ENCODE peak calls at places on chromosomes 13 and 19, in five cellular contexts. One of them, this sample, is unnamed.
A peak's percentile ranks its signal among the peaks of the same experiment; 100 is the strongest.

GRCh38 chr13:48908381-48909087 is 67.2 kb upstream of the FNDC3A start:
- DNase-seq in left ventricle myocardium inferior: no peak
- DNase-seq in CD4-positive, CD25-positive, alpha-beta regulatory T cell: no peak
- DNase-seq in kidney: no peak
- DNase-seq in K562: no peak
- DNase-seq in this sample: no peak

GRCh38 chr19:5335101-5335500 is 5.5 kb downstream of the PTPRS start:
- DNase-seq in left ventricle myocardium inferior: no peak
- DNase-seq in CD4-positive, CD25-positive, alpha-beta regulatory T cell: no peak
- DNase-seq in kidney: no peak
- DNase-seq in K562: no peak
- DNase-seq in this sample: no peak

GRCh38 chr13:95624020-95624419 is 20.5 kb downstream of the DZIP1 start:
- DNase-seq in left ventricle myocardium inferior: no peak
- DNase-seq in CD4-positive, CD25-positive, alpha-beta regulatory T cell: peak; percentile 32
- DNase-seq in kidney: no peak
- DNase-seq in K562: peak; percentile 32
- DNase-seq in this sample: peak; percentile 7

GRCh38 chr19:56837892-56838679 is 2.4 kb downstream of the PEG3 start:
- DNase-seq in left ventricle myocardium inferior: peak; percentile 66
- DNase-seq in CD4-positive, CD25-positive, alpha-beta regulatory T cell: no peak
- DNase-seq in kidney: peak; percentile 91
- DNase-seq in K562: no peak
- DNase-seq in this sample: no peak

GRCh38 chr19:38270587-38271167 is 6.3 kb downstream of the SPINT2 start:
- DNase-seq in left ventricle myocardium inferior: no peak
- DNase-seq in CD4-positive, CD25-positive, alpha-beta regulatory T cell: no peak
- DNase-seq in kidney: no peak
- DNase-seq in K562: peak; percentile 77
- DNase-seq in this sample: no peak

GRCh38 chr13:73107970-73108369 is 49.2 kb downstream of the KLF5 start:
- DNase-seq in left ventricle myocardium inferior: no peak
- DNase-seq in CD4-positive, CD25-positive, alpha-beta regulatory T cell: no peak
- DNase-seq in kidney: no peak
- DNase-seq in K562: no peak
- DNase-seq in this sample: no peak

GRCh38 chr19:38862321-38863059 is 12.7 kb upstream of the HNRNPL start:
- DNase-seq in left ventricle myocardium inferior: no peak
- DNase-seq in CD4-positive, CD25-positive, alpha-beta regulatory T cell: no peak
- DNase-seq in kidney: no peak
- DNase-seq in K562: no peak
- DNase-seq in this sample: no peak

GRCh38 chr13:38685974-38686571 is 804 bp upstream of the FREM2 start:
- DNase-seq in left ventricle myocardium inferior: no peak
- DNase-seq in CD4-positive, CD25-positive, alpha-beta regulatory T cell: no peak
- DNase-seq in kidney: no peak
- DNase-seq in K562: no peak
- DNase-seq in this sample: no peak

GRCh38 chr13:73168226-73168992 is 109.6 kb downstream of the KLF5 start:
- DNase-seq in left ventricle myocardium inferior: no peak
- DNase-seq in CD4-positive, CD25-positive, alpha-beta regulatory T cell: no peak
- DNase-seq in kidney: no peak
- DNase-seq in K562: no peak
- DNase-seq in this sample: no peak

GRCh38 chr19:55484571-55485438 is at the start of gene NAT14:
- DNase-seq in left ventricle myocardium inferior: peak; percentile 54
- DNase-seq in CD4-positive, CD25-positive, alpha-beta regulatory T cell: peak; percentile 71
- DNase-seq in kidney: peak; percentile 86
- DNase-seq in K562: peak; percentile 89
- DNase-seq in this sample: no peak

GRCh38 chr19:31220540-31220939 is 128.7 kb downstream of the TSHZ3 start:
- DNase-seq in left ventricle myocardium inferior: no peak
- DNase-seq in CD4-positive, CD25-positive, alpha-beta regulatory T cell: peak; percentile 19
- DNase-seq in kidney: no peak
- DNase-seq in K562: peak; percentile 17
- DNase-seq in this sample: no peak

GRCh38 chr19:40223135-40223822 is 3.2 kb downstream of the CCNP start:
- DNase-seq in left ventricle myocardium inferior: no peak
- DNase-seq in CD4-positive, CD25-positive, alpha-beta regulatory T cell: peak; percentile 42
- DNase-seq in kidney: no peak
- DNase-seq in K562: no peak
- DNase-seq in this sample: no peak

GRCh38 chr19:51001495-51001894 is at the start of gene KLK8:
- DNase-seq in left ventricle myocardium inferior: no peak
- DNase-seq in CD4-positive, CD25-positive, alpha-beta regulatory T cell: no peak
- DNase-seq in kidney: no peak
- DNase-seq in K562: no peak
- DNase-seq in this sample: no peak

GRCh38 chr19:5090780-5091575 is 122.1 kb downstream of the KDM4B start:
- DNase-seq in left ventricle myocardium inferior: peak; percentile 65
- DNase-seq in CD4-positive, CD25-positive, alpha-beta regulatory T cell: no peak
- DNase-seq in kidney: no peak
- DNase-seq in K562: peak; percentile 88
- DNase-seq in this sample: no peak

GRCh38 chr13:28684257-28684656 is 25.3 kb downstream of the POMP start:
- DNase-seq in left ventricle myocardium inferior: no peak
- DNase-seq in CD4-positive, CD25-positive, alpha-beta regulatory T cell: no peak
- DNase-seq in kidney: no peak
- DNase-seq in K562: peak; percentile 11
- DNase-seq in this sample: no peak

GRCh38 chr13:37716395-37716794 is 117.8 kb upstream of the POSTN start:
- DNase-seq in left ventricle myocardium inferior: no peak
- DNase-seq in CD4-positive, CD25-positive, alpha-beta regulatory T cell: no peak
- DNase-seq in kidney: no peak
- DNase-seq in K562: no peak
- DNase-seq in this sample: no peak

GRCh38 chr19:40219721-40220276 is 1.6 kb upstream of the TTC9B start:
- DNase-seq in left ventricle myocardium inferior: no peak
- DNase-seq in CD4-positive, CD25-positive, alpha-beta regulatory T cell: no peak
- DNase-seq in kidney: no peak
- DNase-seq in K562: peak; percentile 38
- DNase-seq in this sample: no peak

GRCh38 chr19:33221641-33222040 is 4.0 kb downstream of the SLC7A10 start:
- DNase-seq in left ventricle myocardium inferior: no peak
- DNase-seq in CD4-positive, CD25-positive, alpha-beta regulatory T cell: no peak
- DNase-seq in kidney: no peak
- DNase-seq in K562: no peak
- DNase-seq in this sample: no peak

GRCh38 chr19:46428278-46429141 is at the start of gene PNMA8C:
- DNase-seq in left ventricle myocardium inferior: peak; percentile 75
- DNase-seq in CD4-positive, CD25-positive, alpha-beta regulatory T cell: peak; percentile 12
- DNase-seq in kidney: peak; percentile 92
- DNase-seq in K562: peak; percentile 70
- DNase-seq in this sample: no peak

GRCh38 chr19:18156841-18157464 is 4.0 kb downstream of the PIK3R2 start:
- DNase-seq in left ventricle myocardium inferior: peak; percentile 86
- DNase-seq in CD4-positive, CD25-positive, alpha-beta regulatory T cell: no peak
- DNase-seq in kidney: peak; percentile 96
- DNase-seq in K562: peak; percentile 89
- DNase-seq in this sample: no peak

GRCh38 chr13:31172535-31172934 is 10.8 kb upstream of the HSPH1 start:
- DNase-seq in left ventricle myocardium inferior: no peak
- DNase-seq in CD4-positive, CD25-positive, alpha-beta regulatory T cell: no peak
- DNase-seq in kidney: no peak
- DNase-seq in K562: no peak
- DNase-seq in this sample: no peak

GRCh38 chr13:113814435-113814821 is 49.4 kb downstream of the GAS6 start:
- DNase-seq in left ventricle myocardium inferior: no peak
- DNase-seq in CD4-positive, CD25-positive, alpha-beta regulatory T cell: no peak
- DNase-seq in kidney: no peak
- DNase-seq in K562: no peak
- DNase-seq in this sample: no peak

GRCh38 chr19:8641908-8642547 is 11.6 kb downstream of the NFILZ start:
- DNase-seq in left ventricle myocardium inferior: no peak
- DNase-seq in CD4-positive, CD25-positive, alpha-beta regulatory T cell: peak; percentile 48
- DNase-seq in kidney: no peak
- DNase-seq in K562: peak; percentile 57
- DNase-seq in this sample: no peak

GRCh38 chr13:25978961-25979360 is 72.9 kb downstream of the SHISA2 start:
- DNase-seq in left ventricle myocardium inferior: no peak
- DNase-seq in CD4-positive, CD25-positive, alpha-beta regulatory T cell: no peak
- DNase-seq in kidney: no peak
- DNase-seq in K562: no peak
- DNase-seq in this sample: no peak

GRCh38 chr13:40665754-40666057 is 735 bp downstream of the FOXO1 start:
- DNase-seq in left ventricle myocardium inferior: peak; percentile 21
- DNase-seq in CD4-positive, CD25-positive, alpha-beta regulatory T cell: no peak
- DNase-seq in kidney: no peak
- DNase-seq in K562: peak; percentile 19
- DNase-seq in this sample: no peak

GRCh38 chr13:52749446-52749845 is 9.8 kb upstream of the CNMD start:
- DNase-seq in left ventricle myocardium inferior: no peak
- DNase-seq in CD4-positive, CD25-positive, alpha-beta regulatory T cell: no peak
- DNase-seq in kidney: no peak
- DNase-seq in K562: no peak
- DNase-seq in this sample: no peak

GRCh38 chr13:46893221-46893620 is 3.6 kb downstream of the HTR2A start:
- DNase-seq in left ventricle myocardium inferior: no peak
- DNase-seq in CD4-positive, CD25-positive, alpha-beta regulatory T cell: no peak
- DNase-seq in kidney: no peak
- DNase-seq in K562: no peak
- DNase-seq in this sample: no peak

DNA sequence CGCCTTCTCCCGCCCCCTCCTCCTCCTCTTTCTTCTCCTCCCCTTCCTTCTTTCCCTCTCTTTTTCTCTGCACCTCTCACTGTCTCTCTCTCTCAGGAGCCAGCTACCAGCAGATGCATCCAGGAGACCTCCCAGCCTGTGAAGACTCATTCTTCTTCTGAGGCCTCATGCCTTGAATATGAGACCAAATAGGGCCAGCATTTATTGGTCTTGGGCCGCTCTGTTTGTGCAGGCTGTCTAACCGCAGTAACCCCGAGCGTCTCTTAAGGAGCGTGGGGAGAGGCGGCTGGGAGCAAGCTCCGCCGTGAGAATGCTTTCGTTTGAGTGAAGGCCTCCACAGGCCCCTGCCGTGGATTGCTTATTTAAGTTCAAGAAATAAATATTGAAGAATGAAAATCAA is 167.0 kb downstream of the NUFIP1 start:
- DNase-seq in left ventricle myocardium inferior: no peak
- DNase-seq in CD4-positive, CD25-positive, alpha-beta regulatory T cell: no peak
- DNase-seq in kidney: no peak
- DNase-seq in K562: no peak
- DNase-seq in this sample: no peak
- H3K27ac ChIP-seq in left ventricle myocardium inferior: no peak overlapping the region
- H3K27ac ChIP-seq in CD4-positive, CD25-positive, alpha-beta regulatory T cell: no peak overlapping the region
- H3K27ac ChIP-seq in kidney: no peak overlapping the region
- H3K27ac ChIP-seq in K562: no peak overlapping the region
- H3K27ac ChIP-seq in this sample: no peak overlapping the region

GRCh38 chr13:42594577-42595571 is 20.9 kb downstream of the TNFSF11 start:
- DNase-seq in left ventricle myocardium inferior: no peak
- DNase-seq in CD4-positive, CD25-positive, alpha-beta regulatory T cell: peak; percentile 48
- DNase-seq in kidney: no peak
- DNase-seq in K562: peak; percentile 61
- DNase-seq in this sample: no peak
- H3K27ac ChIP-seq in left ventricle myocardium inferior: no peak overlapping the region
- H3K27ac ChIP-seq in CD4-positive, CD25-positive, alpha-beta regulatory T cell: no peak overlapping the region
- H3K27ac ChIP-seq in kidney: no peak overlapping the region
- H3K27ac ChIP-seq in K562: no peak overlapping the region
- H3K27ac ChIP-seq in this sample: no peak overlapping the region

GRCh38 chr13:112760931-112761330 is 71.1 kb downstream of the ATP11A start:
- DNase-seq in left ventricle myocardium inferior: no peak
- DNase-seq in CD4-positive, CD25-positive, alpha-beta regulatory T cell: no peak
- DNase-seq in kidney: peak; percentile 57
- DNase-seq in K562: no peak
- DNase-seq in this sample: no peak

GRCh38 chr13:112757759-112758086 is 67.9 kb downstream of the ATP11A start:
- DNase-seq in left ventricle myocardium inferior: no peak
- DNase-seq in CD4-positive, CD25-positive, alpha-beta regulatory T cell: no peak
- DNase-seq in kidney: peak; percentile 47
- DNase-seq in K562: no peak
- DNase-seq in this sample: no peak

GRCh38 chr13:112759834-112760233 is 70.0 kb downstream of the ATP11A start:
- DNase-seq in left ventricle myocardium inferior: no peak
- DNase-seq in CD4-positive, CD25-positive, alpha-beta regulatory T cell: no peak
- DNase-seq in kidney: no peak
- DNase-seq in K562: no peak
- DNase-seq in this sample: no peak

GRCh38 chr13:112760440-112760839 is 70.6 kb downstream of the ATP11A start:
- DNase-seq in left ventricle myocardium inferior: no peak
- DNase-seq in CD4-positive, CD25-positive, alpha-beta regulatory T cell: no peak
- DNase-seq in kidney: no peak
- DNase-seq in K562: no peak
- DNase-seq in this sample: no peak

DNA sequence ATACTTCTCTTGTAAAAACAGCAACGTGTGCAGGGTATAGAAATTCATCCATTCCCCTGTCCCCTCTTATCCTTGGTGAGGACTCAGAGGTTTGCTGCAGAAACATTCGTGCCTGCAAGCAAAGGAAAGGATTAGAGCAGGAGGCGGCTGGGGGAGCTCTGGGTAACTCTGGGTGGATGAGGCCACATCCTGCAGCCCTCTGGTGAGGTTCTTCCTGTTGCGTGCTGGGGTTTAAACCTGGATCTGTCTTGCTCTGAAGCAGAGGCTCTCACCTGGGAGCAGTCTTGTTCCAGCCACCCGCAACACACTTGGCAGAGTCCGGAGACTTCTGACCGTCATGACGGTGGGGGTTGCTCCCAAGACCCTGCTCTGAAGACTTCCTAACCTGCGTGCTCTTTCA is 69.2 kb downstream of the ATP11A start:
- DNase-seq in left ventricle myocardium inferior: no peak
- DNase-seq in CD4-positive, CD25-positive, alpha-beta regulatory T cell: no peak
- DNase-seq in kidney: peak; percentile 36
- DNase-seq in K562: no peak
- DNase-seq in this sample: no peak
- H3K27ac ChIP-seq in left ventricle myocardium inferior: no peak overlapping the region
- H3K27ac ChIP-seq in CD4-positive, CD25-positive, alpha-beta regulatory T cell: no peak overlapping the region
- H3K27ac ChIP-seq in kidney: no peak overlapping the region
- H3K27ac ChIP-seq in K562: no peak overlapping the region
- H3K27ac ChIP-seq in this sample: no peak overlapping the region

GRCh38 chr19:16584825-16585801 is 12.9 kb upstream of the SLC35E1 start:
- DNase-seq in left ventricle myocardium inferior: no peak
- DNase-seq in CD4-positive, CD25-positive, alpha-beta regulatory T cell: no peak
- DNase-seq in kidney: no peak
- DNase-seq in K562: peak; percentile 43
- DNase-seq in this sample: no peak

GRCh38 chr19:16581145-16581970 is 9.1 kb upstream of the SLC35E1 start:
- DNase-seq in left ventricle myocardium inferior: peak; percentile 46
- DNase-seq in CD4-positive, CD25-positive, alpha-beta regulatory T cell: no peak
- DNase-seq in kidney: no peak
- DNase-seq in K562: no peak
- DNase-seq in this sample: no peak

GRCh38 chr19:16582486-16583261 is 10.5 kb upstream of the SLC35E1 start:
- DNase-seq in left ventricle myocardium inferior: no peak
- DNase-seq in CD4-positive, CD25-positive, alpha-beta regulatory T cell: no peak
- DNase-seq in kidney: no peak
- DNase-seq in K562: no peak
- DNase-seq in this sample: no peak

GRCh38 chr19:16579381-16579780 is 7.2 kb upstream of the SLC35E1 start:
- DNase-seq in left ventricle myocardium inferior: no peak
- DNase-seq in CD4-positive, CD25-positive, alpha-beta regulatory T cell: no peak
- DNase-seq in kidney: no peak
- DNase-seq in K562: no peak
- DNase-seq in this sample: no peak

DNA sequence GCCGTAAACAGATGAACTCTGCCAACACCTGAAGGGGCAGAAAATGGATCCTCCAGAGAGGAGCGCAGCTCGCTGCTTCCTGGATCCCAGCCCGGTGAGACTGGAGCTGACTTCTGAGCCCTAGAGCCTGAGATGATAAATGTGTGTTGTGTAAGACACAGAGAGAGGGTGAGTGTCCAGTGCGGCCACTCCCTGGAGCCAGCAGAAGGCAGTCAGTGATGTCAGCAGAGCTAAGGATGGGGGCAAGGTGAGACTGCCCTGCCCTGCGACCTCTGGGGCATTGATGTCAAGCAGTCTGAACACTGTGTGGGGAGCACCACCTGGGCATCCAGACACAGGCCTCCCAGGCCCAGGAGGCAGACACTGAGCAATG is 9.7 kb upstream of the SLC35E1 start:
- DNase-seq in left ventricle myocardium inferior: no peak
- DNase-seq in CD4-positive, CD25-positive, alpha-beta regulatory T cell: no peak
- DNase-seq in kidney: no peak
- DNase-seq in K562: no peak
- DNase-seq in this sample: no peak
- H3K27ac ChIP-seq in left ventricle myocardium inferior: peak overlapping the region; percentile 72
- H3K27ac ChIP-seq in CD4-positive, CD25-positive, alpha-beta regulatory T cell: no peak overlapping the region
- H3K27ac ChIP-seq in kidney: no peak overlapping the region
- H3K27ac ChIP-seq in K562: peak overlapping the region; percentile 71
- H3K27ac ChIP-seq in this sample: peak overlapping the region; percentile 40